ENCODE peak calls at places on chromosome 16, in eight cellular contexts. One of them, this sample, is unnamed.

GRCh38 chr16:65713409-65713808 is 591.5 kb upstream of the CDH11 start:
- DNase-seq in left lung: no peak
- DNase-seq in tibial artery: no peak
- DNase-seq in heart right ventricle: no peak
- DNase-seq in GM23248: no peak
- DNase-seq in pancreas: no peak
- DNase-seq in right cardiac atrium: no peak
- DNase-seq in mucosa of descending colon: no peak
- DNase-seq in this sample: no peak

GRCh38 chr16:69326172-69326873 is 4.1 kb downstream of the PDF start:
- DNase-seq in left lung: no peak
- DNase-seq in tibial artery: no peak
- DNase-seq in heart right ventricle: no peak
- DNase-seq in GM23248: no peak
- DNase-seq in pancreas: peak; percentile 32
- DNase-seq in right cardiac atrium: no peak
- DNase-seq in mucosa of descending colon: peak; percentile 16
- DNase-seq in this sample: peak; percentile 72

GRCh38 chr16:88681084-88681680 is 5.1 kb downstream of the SNAI3 start:
- DNase-seq in left lung: peak; percentile 85
- DNase-seq in tibial artery: no peak
- DNase-seq in heart right ventricle: no peak
- DNase-seq in GM23248: no peak
- DNase-seq in pancreas: peak; percentile 40
- DNase-seq in right cardiac atrium: no peak
- DNase-seq in mucosa of descending colon: peak; percentile 86
- DNase-seq in this sample: peak; percentile 69

GRCh38 chr16:2483160-2483559 is 8.2 kb downstream of the TBC1D24 start:
- DNase-seq in left lung: no peak
- DNase-seq in tibial artery: no peak
- DNase-seq in heart right ventricle: no peak
- DNase-seq in GM23248: peak; percentile 80
- DNase-seq in pancreas: peak; percentile 52
- DNase-seq in right cardiac atrium: no peak
- DNase-seq in mucosa of descending colon: no peak
- DNase-seq in this sample: no peak

GRCh38 chr16:24906199-24906808 is 60.5 kb downstream of the SLC5A11 start:
- DNase-seq in left lung: no peak
- DNase-seq in tibial artery: no peak
- DNase-seq in heart right ventricle: no peak
- DNase-seq in GM23248: peak; percentile 65
- DNase-seq in pancreas: no peak
- DNase-seq in right cardiac atrium: no peak
- DNase-seq in mucosa of descending colon: no peak
- DNase-seq in this sample: no peak

GRCh38 chr16:68417711-68418301 is 30.5 kb downstream of the SMPD3 start:
- DNase-seq in left lung: no peak
- DNase-seq in tibial artery: peak; percentile 44
- DNase-seq in heart right ventricle: peak; percentile 23
- DNase-seq in GM23248: no peak
- DNase-seq in pancreas: peak; percentile 70
- DNase-seq in right cardiac atrium: no peak
- DNase-seq in mucosa of descending colon: peak; percentile 87
- DNase-seq in this sample: peak; percentile 58

GRCh38 chr16:67177743-67178699 is 5.7 kb downstream of the MATCAP1 start:
- DNase-seq in left lung: peak; percentile 93
- DNase-seq in tibial artery: peak; percentile 85
- DNase-seq in heart right ventricle: peak; percentile 71
- DNase-seq in GM23248: peak; percentile 85
- DNase-seq in pancreas: peak; percentile 94
- DNase-seq in right cardiac atrium: peak; percentile 68
- DNase-seq in mucosa of descending colon: peak; percentile 93
- DNase-seq in this sample: peak; percentile 86

GRCh38 chr16:84553873-84554399 is 49.5 kb upstream of the MEAK7 start:
- DNase-seq in left lung: no peak
- DNase-seq in tibial artery: no peak
- DNase-seq in heart right ventricle: no peak
- DNase-seq in GM23248: no peak
- DNase-seq in pancreas: no peak
- DNase-seq in right cardiac atrium: no peak
- DNase-seq in mucosa of descending colon: no peak
- DNase-seq in this sample: no peak

GRCh38 chr16:28534542-28535373 is 4.0 kb downstream of the NUPR1 start:
- DNase-seq in left lung: no peak
- DNase-seq in tibial artery: peak; percentile 84
- DNase-seq in heart right ventricle: no peak
- DNase-seq in GM23248: peak; percentile 75
- DNase-seq in pancreas: peak; percentile 47
- DNase-seq in right cardiac atrium: peak; percentile 56
- DNase-seq in mucosa of descending colon: no peak
- DNase-seq in this sample: peak; percentile 63

GRCh38 chr16:83374951-83375350 is 432.8 kb upstream of the HSBP1 start:
- DNase-seq in left lung: no peak
- DNase-seq in tibial artery: no peak
- DNase-seq in heart right ventricle: no peak
- DNase-seq in GM23248: no peak
- DNase-seq in pancreas: no peak
- DNase-seq in right cardiac atrium: no peak
- DNase-seq in mucosa of descending colon: no peak
- DNase-seq in this sample: no peak

GRCh38 chr16:11452298-11452697 is 107.0 kb downstream of the RMI2 start:
- DNase-seq in left lung: peak; percentile 27
- DNase-seq in tibial artery: no peak
- DNase-seq in heart right ventricle: no peak
- DNase-seq in GM23248: no peak
- DNase-seq in pancreas: no peak
- DNase-seq in right cardiac atrium: no peak
- DNase-seq in mucosa of descending colon: no peak
- DNase-seq in this sample: no peak

GRCh38 chr16:2039286-2040030 is 8.2 kb downstream of the NTHL1 start:
- DNase-seq in left lung: peak; percentile 62
- DNase-seq in tibial artery: peak; percentile 87
- DNase-seq in heart right ventricle: peak; percentile 88
- DNase-seq in GM23248: peak; percentile 84
- DNase-seq in pancreas: no peak
- DNase-seq in right cardiac atrium: peak; percentile 86
- DNase-seq in mucosa of descending colon: peak; percentile 87
- DNase-seq in this sample: peak; percentile 94

GRCh38 chr16:59126486-59126885 is 392.4 kb upstream of the GOT2 start:
- DNase-seq in left lung: no peak
- DNase-seq in tibial artery: no peak
- DNase-seq in heart right ventricle: no peak
- DNase-seq in GM23248: no peak
- DNase-seq in pancreas: no peak
- DNase-seq in right cardiac atrium: no peak
- DNase-seq in mucosa of descending colon: no peak
- DNase-seq in this sample: no peak

GRCh38 chr16:10098991-10099390 is 83.2 kb downstream of the GRIN2A start:
- DNase-seq in left lung: no peak
- DNase-seq in tibial artery: no peak
- DNase-seq in heart right ventricle: no peak
- DNase-seq in GM23248: no peak
- DNase-seq in pancreas: no peak
- DNase-seq in right cardiac atrium: no peak
- DNase-seq in mucosa of descending colon: no peak
- DNase-seq in this sample: no peak

GRCh38 chr16:73147958-73148357 is 100.0 kb upstream of the ZFHX3 start:
- DNase-seq in left lung: no peak
- DNase-seq in tibial artery: no peak
- DNase-seq in heart right ventricle: no peak
- DNase-seq in GM23248: no peak
- DNase-seq in pancreas: no peak
- DNase-seq in right cardiac atrium: no peak
- DNase-seq in mucosa of descending colon: no peak
- DNase-seq in this sample: no peak

GRCh38 chr16:19094542-19095365 is 19.0 kb upstream of the ITPRIPL2 start:
- DNase-seq in left lung: no peak
- DNase-seq in tibial artery: peak; percentile 29
- DNase-seq in heart right ventricle: no peak
- DNase-seq in GM23248: peak; percentile 31
- DNase-seq in pancreas: peak; percentile 38
- DNase-seq in right cardiac atrium: no peak
- DNase-seq in mucosa of descending colon: no peak
- DNase-seq in this sample: no peak

GRCh38 chr16:88870608-88871348 is 4.3 kb upstream of the PABPN1L start:
- DNase-seq in left lung: no peak
- DNase-seq in tibial artery: no peak
- DNase-seq in heart right ventricle: no peak
- DNase-seq in GM23248: no peak
- DNase-seq in pancreas: no peak
- DNase-seq in right cardiac atrium: no peak
- DNase-seq in mucosa of descending colon: no peak
- DNase-seq in this sample: no peak

GRCh38 chr16:67661864-67662652 is 1.3 kb downstream of the PARD6A start:
- DNase-seq in left lung: peak; percentile 78
- DNase-seq in tibial artery: peak; percentile 67
- DNase-seq in heart right ventricle: peak; percentile 15
- DNase-seq in GM23248: no peak
- DNase-seq in pancreas: no peak
- DNase-seq in right cardiac atrium: peak; percentile 28
- DNase-seq in mucosa of descending colon: no peak
- DNase-seq in this sample: no peak

GRCh38 chr16:4016648-4017047 is 99.6 kb downstream of the ADCY9 start:
- DNase-seq in left lung: no peak
- DNase-seq in tibial artery: no peak
- DNase-seq in heart right ventricle: no peak
- DNase-seq in GM23248: peak; percentile 51
- DNase-seq in pancreas: no peak
- DNase-seq in right cardiac atrium: no peak
- DNase-seq in mucosa of descending colon: no peak
- DNase-seq in this sample: no peak

GRCh38 chr16:787978-788398 is at the start of gene RPUSD1:
- DNase-seq in left lung: no peak
- DNase-seq in tibial artery: no peak
- DNase-seq in heart right ventricle: no peak
- DNase-seq in GM23248: no peak
- DNase-seq in pancreas: no peak
- DNase-seq in right cardiac atrium: no peak
- DNase-seq in mucosa of descending colon: no peak
- DNase-seq in this sample: no peak

GRCh38 chr16:789451-789850 is 1.0 kb downstream of the CHTF18 start:
- DNase-seq in left lung: no peak
- DNase-seq in tibial artery: no peak
- DNase-seq in heart right ventricle: no peak
- DNase-seq in GM23248: no peak
- DNase-seq in pancreas: no peak
- DNase-seq in right cardiac atrium: no peak
- DNase-seq in mucosa of descending colon: no peak
- DNase-seq in this sample: no peak

GRCh38 chr16:790086-790485 is 1.7 kb downstream of the CHTF18 start:
- DNase-seq in left lung: no peak
- DNase-seq in tibial artery: no peak
- DNase-seq in heart right ventricle: no peak
- DNase-seq in GM23248: no peak
- DNase-seq in pancreas: no peak
- DNase-seq in right cardiac atrium: no peak
- DNase-seq in mucosa of descending colon: no peak
- DNase-seq in this sample: no peak

GRCh38 chr16:787261-787966 is 767 bp downstream of the RPUSD1 start:
- DNase-seq in left lung: no peak
- DNase-seq in tibial artery: no peak
- DNase-seq in heart right ventricle: no peak
- DNase-seq in GM23248: peak; percentile 43
- DNase-seq in pancreas: no peak
- DNase-seq in right cardiac atrium: no peak
- DNase-seq in mucosa of descending colon: no peak
- DNase-seq in this sample: no peak

GRCh38 chr16:788399-789126 is at the start of gene CHTF18:
- DNase-seq in left lung: peak; percentile 95
- DNase-seq in tibial artery: peak; percentile 95
- DNase-seq in heart right ventricle: peak; percentile 94
- DNase-seq in GM23248: peak; percentile 98
- DNase-seq in pancreas: peak; percentile 96
- DNase-seq in right cardiac atrium: peak; percentile 89
- DNase-seq in mucosa of descending colon: peak; percentile 94
- DNase-seq in this sample: peak; percentile 93
- H3K4me1 ChIP-seq in left lung: peaks cover 11% of the 10 kb centered on the region
- H3K4me1 ChIP-seq in tibial artery: peaks cover 21% of the 10 kb centered on the region
- H3K4me1 ChIP-seq in heart right ventricle: peaks cover 37% of the 10 kb centered on the region
- H3K4me1 ChIP-seq in GM23248: no peaks in the 10 kb centered on the region
- H3K4me1 ChIP-seq in pancreas: peaks cover 13% of the 10 kb centered on the region
- H3K4me1 ChIP-seq in right cardiac atrium: peaks cover 4% of the 10 kb centered on the region
- H3K4me1 ChIP-seq in mucosa of descending colon: peaks cover 17% of the 10 kb centered on the region
- H3K4me1 ChIP-seq in this sample: no peaks in the 10 kb centered on the region

DNA sequence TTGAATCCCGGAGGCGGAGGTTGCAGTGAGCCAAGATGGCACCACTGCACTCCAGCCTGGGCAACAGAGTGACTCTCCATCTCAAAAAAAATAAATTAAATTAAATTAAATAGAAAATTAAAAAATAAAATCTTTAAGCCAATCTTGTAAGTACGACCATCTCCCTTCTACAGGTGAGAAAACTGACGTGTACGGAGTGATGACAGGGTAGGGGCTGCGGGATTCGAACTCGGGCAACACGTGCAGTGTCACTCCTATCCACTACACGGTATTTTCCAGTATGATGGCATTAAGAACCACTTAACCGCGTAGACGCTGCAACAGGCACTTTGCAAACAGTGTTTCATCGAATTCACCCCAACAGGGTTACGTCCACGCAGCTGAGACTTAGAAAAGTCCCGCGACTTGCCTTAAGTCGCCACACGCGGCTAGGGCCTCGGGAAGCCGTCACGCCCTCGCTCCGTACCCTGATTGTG is 691 bp downstream of the WDR59 start:
- DNase-seq in left lung: no peak
- DNase-seq in tibial artery: no peak
- DNase-seq in heart right ventricle: no peak
- DNase-seq in GM23248: peak; percentile 72
- DNase-seq in pancreas: no peak
- DNase-seq in right cardiac atrium: no peak
- DNase-seq in mucosa of descending colon: no peak
- DNase-seq in this sample: no peak
- H3K4me1 ChIP-seq in left lung: no peaks in the 10 kb centered on the region
- H3K4me1 ChIP-seq in tibial artery: peaks cover 21% of the 10 kb centered on the region
- H3K4me1 ChIP-seq in heart right ventricle: peaks cover 17% of the 10 kb centered on the region
- H3K4me1 ChIP-seq in GM23248: no peaks in the 10 kb centered on the region
- H3K4me1 ChIP-seq in pancreas: peaks cover 3% of the 10 kb centered on the region
- H3K4me1 ChIP-seq in right cardiac atrium: no peaks in the 10 kb centered on the region
- H3K4me1 ChIP-seq in mucosa of descending colon: peaks cover 7% of the 10 kb centered on the region
- H3K4me1 ChIP-seq in this sample: no peaks in the 10 kb centered on the region

DNA sequence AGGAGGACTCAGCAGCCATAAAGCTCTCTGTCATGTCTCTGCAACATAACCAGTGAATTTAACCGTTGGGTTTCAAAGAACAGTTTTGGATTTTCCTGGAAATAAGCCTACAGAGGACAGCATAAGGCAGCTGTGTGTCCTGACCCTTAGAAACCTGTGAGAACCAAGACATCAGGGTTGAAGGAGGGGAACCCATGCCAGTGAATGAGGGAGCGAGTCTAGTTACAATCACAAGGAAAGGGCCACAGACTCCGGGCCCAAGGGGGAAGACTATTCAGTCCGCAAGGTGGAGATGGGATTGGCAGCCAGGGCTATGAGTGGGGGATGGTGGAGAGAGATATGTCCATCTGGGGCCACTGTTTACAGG is 71.6 kb downstream of the GNAO1 start:
- DNase-seq in left lung: no peak
- DNase-seq in tibial artery: peak; percentile 48
- DNase-seq in heart right ventricle: no peak
- DNase-seq in GM23248: no peak
- DNase-seq in pancreas: no peak
- DNase-seq in right cardiac atrium: no peak
- DNase-seq in mucosa of descending colon: no peak
- DNase-seq in this sample: no peak
- H3K4me1 ChIP-seq in left lung: no peaks in the 10 kb centered on the region
- H3K4me1 ChIP-seq in tibial artery: peaks cover 51% of the 10 kb centered on the region
- H3K4me1 ChIP-seq in heart right ventricle: peaks cover 36% of the 10 kb centered on the region
- H3K4me1 ChIP-seq in GM23248: no peaks in the 10 kb centered on the region
- H3K4me1 ChIP-seq in pancreas: no peaks in the 10 kb centered on the region
- H3K4me1 ChIP-seq in right cardiac atrium: peaks cover 45% of the 10 kb centered on the region
- H3K4me1 ChIP-seq in mucosa of descending colon: peaks cover 4% of the 10 kb centered on the region
- H3K4me1 ChIP-seq in this sample: no peaks in the 10 kb centered on the region

GRCh38 chr16:8070501-8070900 is 519.8 kb downstream of the TMEM114 start:
- DNase-seq in left lung: no peak
- DNase-seq in tibial artery: no peak
- DNase-seq in heart right ventricle: no peak
- DNase-seq in GM23248: no peak
- DNase-seq in pancreas: no peak
- DNase-seq in right cardiac atrium: no peak
- DNase-seq in mucosa of descending colon: no peak
- DNase-seq in this sample: no peak
- H3K4me1 ChIP-seq in left lung: no peaks in the 10 kb centered on the region
- H3K4me1 ChIP-seq in tibial artery: no peaks in the 10 kb centered on the region
- H3K4me1 ChIP-seq in heart right ventricle: no peaks in the 10 kb centered on the region
- H3K4me1 ChIP-seq in GM23248: no peaks in the 10 kb centered on the region
- H3K4me1 ChIP-seq in pancreas: no peaks in the 10 kb centered on the region
- H3K4me1 ChIP-seq in right cardiac atrium: no peaks in the 10 kb centered on the region
- H3K4me1 ChIP-seq in mucosa of descending colon: no peaks in the 10 kb centered on the region
- H3K4me1 ChIP-seq in this sample: no peaks in the 10 kb centered on the region

This sample was measured in right lobe of liver.